ENCODE peak calls at places on chromosomes 5 and 9, in ten cellular contexts. K, O, N, U, D, Z, Y, P, J and M are unnamed samples.

GRCh38 chr9:16289639-16290038 is 580.8 kb downstream of the BNC2 start:
- DNase-seq in K (no peak), O (no peak), N (no peak), U (no peak), D (no peak), Z (no peak), Y (peak), P (no peak), J (peak), M (peak)

GRCh38 chr9:4092793-4093709 is 206.8 kb downstream of the GLIS3 start:
- DNase-seq in K (no peak), O (no peak), N (no peak), U (no peak), D (no peak), Z (no peak), Y (no peak), P (no peak), J (no peak), M (peak)

GRCh38 chr9:31272456-31273295 is 1111.8 kb upstream of the ACO1 start:
- DNase-seq in K (no peak), O (no peak), N (no peak), U (no peak), D (no peak), Z (no peak), Y (no peak), P (no peak), J (no peak), M (no peak)

GRCh38 chr5:6574537-6574936 is 58.3 kb downstream of the NSUN2 start:
- DNase-seq in K (no peak), O (no peak), N (no peak), U (no peak), D (no peak), Z (no peak), Y (no peak), P (no peak), J (peak), M (no peak)

GRCh38 chr5:150400020-150400326 is 12.7 kb downstream of the CD74 start:
- DNase-seq in K (no peak), O (no peak), N (no peak), U (no peak), D (no peak), Z (no peak), Y (no peak), P (no peak), J (no peak), M (no peak)

GRCh38 chr9:1298027-1298426 is 247.9 kb downstream of the DMRT2 start:
- DNase-seq in K (no peak), O (no peak), N (no peak), U (no peak), D (no peak), Z (no peak), Y (no peak), P (no peak), J (no peak), M (no peak)

GRCh38 chr5:54825005-54825404 is 160.4 kb downstream of the ESM1 start:
- DNase-seq in K (no peak), O (no peak), N (no peak), U (no peak), D (no peak), Z (no peak), Y (no peak), P (no peak), J (peak), M (peak)

GRCh38 chr9:133583586-133583985 is 25.6 kb downstream of the FAM163B start:
- DNase-seq in K (no peak), O (no peak), N (no peak), U (no peak), D (peak), Z (no peak), Y (no peak), P (no peak), J (no peak), M (no peak)

GRCh38 chr9:86185872-86186271 is 73.6 kb downstream of the C9orf153 start:
- DNase-seq in K (no peak), O (no peak), N (no peak), U (no peak), D (no peak), Z (no peak), Y (peak), P (peak), J (peak), M (no peak)

GRCh38 chr5:79133657-79134451 is 22.2 kb downstream of the BHMT start:
- DNase-seq in K (peak), O (peak), N (peak), U (peak), D (peak), Z (peak), Y (peak), P (peak), J (peak), M (peak)

GRCh38 chr5:169458269-169458668 is 125.3 kb upstream of the SPDL1 start:
- DNase-seq in K (no peak), O (no peak), N (no peak), U (no peak), D (no peak), Z (no peak), Y (no peak), P (no peak), J (no peak), M (no peak)

GRCh38 chr9:76866689-76867088 is 39.2 kb downstream of the PRUNE2 start:
- DNase-seq in K (no peak), O (no peak), N (peak), U (no peak), D (no peak), Z (no peak), Y (peak), P (peak), J (peak), M (peak)

GRCh38 chr5:177984565-177985166 is 11.4 kb downstream of the PROP1 start:
- DNase-seq in K (no peak), O (no peak), N (no peak), U (no peak), D (no peak), Z (no peak), Y (no peak), P (no peak), J (no peak), M (no peak)

GRCh38 chr5:17966636-17967402 is 332.6 kb downstream of the TAF11L14 start:
- DNase-seq in K (no peak), O (no peak), N (no peak), U (no peak), D (no peak), Z (no peak), Y (no peak), P (no peak), J (no peak), M (no peak)

GRCh38 chr9:129247285-129248153 is 69.5 kb upstream of the IER5L start:
- DNase-seq in K (no peak), O (no peak), N (no peak), U (no peak), D (no peak), Z (no peak), Y (no peak), P (no peak), J (no peak), M (no peak)

GRCh38 chr5:32628049-32628803 is 42.9 kb downstream of the SUB1 start:
- DNase-seq in K (no peak), O (no peak), N (no peak), U (no peak), D (no peak), Z (no peak), Y (no peak), P (no peak), J (no peak), M (peak)

GRCh38 chr5:116939641-116940040 is 365.0 kb upstream of the SEMA6A start:
- DNase-seq in K (no peak), O (peak), N (no peak), U (no peak), D (no peak), Z (no peak), Y (peak), P (no peak), J (no peak), M (no peak)

GRCh38 chr5:1785984-1786383 is 13.7 kb downstream of the MRPL36 start:
- DNase-seq in K (no peak), O (no peak), N (no peak), U (no peak), D (no peak), Z (no peak), Y (no peak), P (no peak), J (no peak), M (no peak)

GRCh38 chr5:176152191-176152932 is 85.9 kb upstream of the SIMC1 start:
- DNase-seq in K (no peak), O (peak), N (no peak), U (no peak), D (no peak), Z (no peak), Y (no peak), P (no peak), J (no peak), M (no peak)

GRCh38 chr9:37144762-37145161 is 24.4 kb downstream of the ZCCHC7 start:
- DNase-seq in K (no peak), O (peak), N (no peak), U (no peak), D (no peak), Z (peak), Y (no peak), P (no peak), J (peak), M (no peak)

GRCh38 chr5:138831703-138832102 is 43.4 kb downstream of the LRRTM2 start:
- DNase-seq in K (no peak), O (no peak), N (no peak), U (no peak), D (no peak), Z (no peak), Y (no peak), P (no peak), J (no peak), M (no peak)

GRCh38 chr9:90127923-90128322 is 514.7 kb downstream of the DIRAS2 start:
- DNase-seq in K (no peak), O (no peak), N (no peak), U (no peak), D (peak), Z (no peak), Y (no peak), P (no peak), J (no peak), M (no peak)

GRCh38 chr5:137344723-137345322 is 154.3 kb downstream of the SPOCK1 start:
- DNase-seq in K (no peak), O (peak), N (peak), U (no peak), D (no peak), Z (peak), Y (peak), P (peak), J (peak), M (peak)

GRCh38 chr5:62689599-62690368 is 111.2 kb downstream of the LRRC70 start:
- DNase-seq in K (no peak), O (no peak), N (no peak), U (no peak), D (no peak), Z (no peak), Y (no peak), P (no peak), J (no peak), M (no peak)

GRCh38 chr5:111347021-111347420 is 122.8 kb downstream of the CAMK4 start:
- DNase-seq in K (no peak), O (no peak), N (no peak), U (no peak), D (no peak), Z (no peak), Y (no peak), P (no peak), J (no peak), M (no peak)

GRCh38 chr9:93812410-93812668 is 142.8 kb downstream of the BARX1 start:
- DNase-seq in K (no peak), O (no peak), N (no peak), U (no peak), D (no peak), Z (no peak), Y (no peak), P (no peak), J (no peak), M (no peak)

GRCh38 chr5:141100243-141100805 is at the start of gene PCDHB3:
- DNase-seq in K (peak), O (no peak), N (no peak), U (no peak), D (no peak), Z (peak), Y (no peak), P (peak), J (peak), M (peak)

GRCh38 chr5:53481887-53482716 is 1.7 kb downstream of the FST start:
- DNase-seq in K (peak), O (peak), N (peak), U (no peak), D (peak), Z (peak), Y (peak), P (peak), J (peak), M (peak)

GRCh38 chr5:131270809-131271208 is 7.0 kb downstream of the CDC42SE2 start:
- DNase-seq in K (no peak), O (no peak), N (no peak), U (no peak), D (no peak), Z (no peak), Y (no peak), P (no peak), J (no peak), M (no peak)

GRCh38 chr9:16864741-16865434 is 5.6 kb downstream of the BNC2 start:
- DNase-seq in K (no peak), O (no peak), N (no peak), U (no peak), D (no peak), Z (no peak), Y (no peak), P (no peak), J (peak), M (peak)

GRCh38 chr5:156476704-156477103 is 149.7 kb downstream of the SGCD start:
- DNase-seq in K (no peak), O (no peak), N (no peak), U (no peak), D (no peak), Z (no peak), Y (no peak), P (no peak), J (no peak), M (no peak)

GRCh38 chr9:133163559-133164208 is at the start of gene GBGT1:
- DNase-seq in K (no peak), O (peak), N (no peak), U (no peak), D (peak), Z (peak), Y (no peak), P (no peak), J (no peak), M (peak)